ENCODE peak calls at places on chromosomes 5 and 9, in nine cellular contexts. E is RPMI7951; X is Kasumi-1; G is HS-5; M is EL; V is stimulated activated CD8-positive, alpha-beta memory T cell treated with anti-CD3 and anti-CD28 coated beads, Interleukin-2, amount 100 ng/mL, for 48 hours; A is kidney epithelial cell; R is cerebellum; D is effector CD4-positive, alpha-beta T cell. S is an unnamed sample.

GRCh38 chr9:78788101-78788500 is 491.2 kb downstream of the PSAT1 start:
- DNase-seq in E (no peak), X (no peak), G (no peak), M (peak), V (no peak), A (no peak), R (no peak), D (no peak), S (no peak)

GRCh38 chr9:11676821-11677220 is 1016.4 kb upstream of the TYRP1 start:
- DNase-seq in E (no peak), X (no peak), G (no peak), M (no peak), V (no peak), A (no peak), R (no peak), D (no peak), S (no peak)

GRCh38 chr9:106799146-106799545 is 63.8 kb upstream of the ZNF462 start:
- DNase-seq in E (peak), X (no peak), G (peak), M (peak), V (no peak), A (peak), R (no peak), D (no peak), S (no peak)

GRCh38 chr9:115596743-115597080 is 478.8 kb upstream of the TNC start:
- DNase-seq in E (no peak), X (no peak), G (no peak), M (no peak), V (no peak), A (no peak), R (no peak), D (no peak), S (no peak)

GRCh38 chr9:125519741-125520140 is 187.3 kb downstream of the MAPKAP1 start:
- DNase-seq in E (no peak), X (no peak), G (no peak), M (no peak), V (no peak), A (no peak), R (no peak), D (no peak), S (no peak)

GRCh38 chr5:66694036-66694435 is 97.8 kb downstream of the MAST4 start:
- DNase-seq in E (no peak), X (no peak), G (no peak), M (no peak), V (no peak), A (no peak), R (no peak), D (no peak), S (no peak)

GRCh38 chr9:91643474-91644102 is 220.0 kb upstream of the NFIL3 start:
- DNase-seq in E (no peak), X (no peak), G (no peak), M (no peak), V (no peak), A (no peak), R (no peak), D (no peak), S (no peak)

GRCh38 chr5:135365281-135365680 is 33.8 kb downstream of the MACROH2A1 start:
- DNase-seq in E (no peak), X (no peak), G (no peak), M (no peak), V (no peak), A (no peak), R (no peak), D (no peak), S (no peak)

GRCh38 chr9:69760278-69760610 is 433 bp upstream of the PTAR1 start:
- DNase-seq in E (no peak), X (peak), G (no peak), M (no peak), V (no peak), A (no peak), R (no peak), D (no peak), S (no peak)

GRCh38 chr9:15182755-15183154 is 124.3 kb downstream of the TTC39B start:
- DNase-seq in E (no peak), X (no peak), G (no peak), M (no peak), V (no peak), A (no peak), R (no peak), D (no peak), S (no peak)

GRCh38 chr5:35313296-35313695 is 83.0 kb upstream of the PRLR start:
- DNase-seq in E (peak), X (peak), G (peak), M (peak), V (no peak), A (peak), R (no peak), D (no peak), S (no peak)

GRCh38 chr9:7791364-7791763 is 8.2 kb downstream of the DMAC1 start:
- DNase-seq in E (no peak), X (no peak), G (no peak), M (no peak), V (no peak), A (no peak), R (no peak), D (no peak), S (no peak)

GRCh38 chr5:158549306-158549705 is 550.4 kb downstream of the EBF1 start:
- DNase-seq in E (no peak), X (no peak), G (no peak), M (peak), V (no peak), A (peak), R (no peak), D (no peak), S (no peak)

GRCh38 chr5:168875839-168876238 is 296.7 kb upstream of the PANK3 start:
- DNase-seq in E (no peak), X (no peak), G (no peak), M (no peak), V (no peak), A (no peak), R (no peak), D (no peak), S (no peak)

GRCh38 chr5:173123416-173123815 is 20.9 kb upstream of the BNIP1 start:
- DNase-seq in E (no peak), X (no peak), G (no peak), M (no peak), V (no peak), A (no peak), R (no peak), D (no peak), S (no peak)

GRCh38 chr9:118331622-118332045 is 627.4 kb downstream of the TLR4 start:
- DNase-seq in E (peak), X (no peak), G (peak), M (peak), V (no peak), A (peak), R (peak), D (no peak), S (no peak)

GRCh38 chr5:75320341-75320740 is 16.7 kb upstream of the HMGCR start:
- DNase-seq in E (peak), X (peak), G (no peak), M (no peak), V (no peak), A (no peak), R (no peak), D (no peak), S (no peak)

GRCh38 chr9:97873877-97874276 is 20.9 kb downstream of the FOXE1 start:
- DNase-seq in E (peak), X (no peak), G (no peak), M (peak), V (no peak), A (peak), R (no peak), D (no peak), S (no peak)

GRCh38 chr9:447230-448025 is 232.8 kb downstream of the DOCK8 start:
- DNase-seq in E (no peak), X (no peak), G (peak), M (no peak), V (peak), A (peak), R (no peak), D (peak), S (no peak)

GRCh38 chr5:169094586-169095409 is 206.1 kb downstream of the SLIT3 start:
- DNase-seq in E (peak), X (no peak), G (peak), M (peak), V (no peak), A (no peak), R (no peak), D (no peak), S (no peak)

GRCh38 chr5:161740433-161740832 is 54.9 kb downstream of the GABRA6 start:
- DNase-seq in E (no peak), X (no peak), G (no peak), M (no peak), V (no peak), A (no peak), R (no peak), D (no peak), S (no peak)

GRCh38 chr5:37945446-37945845 is 105.6 kb upstream of the GDNF start:
- DNase-seq in E (no peak), X (no peak), G (no peak), M (no peak), V (no peak), A (no peak), R (no peak), D (no peak), S (no peak)

S was measured in NCI-H1048.